ENCODE peak calls at places on chromosomes 16 and 17, in five cellular contexts. X is T-helper 1 cell, H is activated T-cell treated with anti-CD3 and anti-CD28 coated beads for 1 hour, M is dorsolateral prefrontal cortex, N is ascending aorta. F is an unnamed sample.

GRCh38 chr17:79661292-79662041 is 50.6 kb upstream of the RBFOX3 start:
- DNase-seq in N (no peak), M (no peak), H (no peak), X (no peak), F (no peak)

GRCh38 chr17:35784895-35785294 is 10.5 kb downstream of the MMP28 start:
- DNase-seq in M (no peak), X (no peak), N (no peak), H (no peak), F (no peak)

GRCh38 chr17:13311301-13311700 is 290.4 kb downstream of the HS3ST3A1 start:
- DNase-seq in N (no peak), X (no peak), M (no peak), H (no peak), F (no peak)

GRCh38 chr16:89722392-89723278 is 1.3 kb downstream of the ZNF276 start:
- DNase-seq in H (peak; percentile 60), N (peak; percentile 43), M (peak; percentile 62), X (peak; percentile 94), F (peak; percentile 39)

GRCh38 chr17:1201132-1201702 is 21.4 kb upstream of the ABR start:
- DNase-seq in N (no peak), M (no peak), H (peak; percentile 31), X (peak; percentile 70), F (no peak)

GRCh38 chr17:64661731-64661980 is 451 bp downstream of the SMURF2 start:
- DNase-seq in N (peak; percentile 22), X (no peak), H (peak; percentile 33), M (no peak), F (no peak)

GRCh38 chr17:31490019-31490383 is 98.5 kb downstream of the RAB11FIP4 start:
- DNase-seq in N (no peak), X (no peak), M (no peak), H (no peak), F (no peak)

GRCh38 chr17:73956595-73957465 is 246.6 kb upstream of the RPL38 start:
- DNase-seq in M (peak; percentile 84), H (peak; percentile 49), X (peak; percentile 4), N (no peak), F (peak; percentile 22)

GRCh38 chr16:86466695-86467406 is 43.5 kb upstream of the FOXF1 start:
- DNase-seq in H (no peak), M (no peak), X (no peak), N (no peak), F (no peak)

GRCh38 chr17:69175812-69176517 is 34.3 kb upstream of the ABCA6 start:
- DNase-seq in H (no peak), N (no peak), X (no peak), M (no peak), F (no peak)

GRCh38 chr17:76892329-76892728 is 24.1 kb downstream of the MGAT5B start:
- DNase-seq in N (no peak), H (no peak), X (no peak), M (no peak), F (no peak)

GRCh38 chr17:78875738-78876597 is 27.0 kb downstream of the CEP295NL start:
- DNase-seq in H (no peak), N (no peak), M (no peak), X (no peak), F (no peak)

GRCh38 chr16:8489580-8489979 is 100.7 kb downstream of the TMEM114 start:
- DNase-seq in N (no peak), M (no peak), X (no peak), H (no peak), F (no peak)

GRCh38 chr17:80832266-80832676 is 159.4 kb upstream of the CHMP6 start:
- DNase-seq in H (no peak), M (peak; percentile 54), X (no peak), N (no peak), F (no peak)

GRCh38 chr16:29321585-29321984 is 84.9 kb downstream of the NPIPB11 start:
- DNase-seq in X (no peak), N (no peak), M (no peak), H (no peak), F (no peak)

GRCh38 chr17:17325228-17325627 is 22.1 kb downstream of the NT5M start:
- DNase-seq in X (no peak), N (no peak), H (no peak), M (no peak), F (no peak)

GRCh38 chr17:20896153-20896649 is 146.6 kb downstream of the USP22 start:
- DNase-seq in M (no peak), X (peak; percentile 16), H (peak; percentile 11), N (no peak), F (no peak)

GRCh38 chr17:34366529-34367107 is 3.6 kb upstream of the CCL1 start:
- DNase-seq in H (no peak), N (no peak), M (no peak), X (no peak), F (no peak)

GRCh38 chr17:39641119-39641496 is 4.2 kb downstream of the STARD3 start:
- DNase-seq in H (no peak), M (no peak), X (no peak), N (no peak), F (no peak)

GRCh38 chr16:88303890-88304819 is 78.6 kb upstream of the ZNF469 start:
- DNase-seq in X (no peak), M (no peak), H (no peak), N (no peak), F (no peak)

GRCh38 chr16:56264609-56264972 is 73.3 kb downstream of the GNAO1 start:
- DNase-seq in M (no peak), X (no peak), N (no peak), H (no peak), F (no peak)

GRCh38 chr16:49912688-49913087 is 56.8 kb upstream of the ZNF423 start:
- DNase-seq in N (no peak), H (no peak), M (no peak), X (no peak), F (no peak)

GRCh38 chr17:16875662-16876061 is 96.3 kb downstream of the TNFRSF13B start:
- DNase-seq in M (no peak), X (no peak), N (no peak), H (no peak), F (no peak)

GRCh38 chr17:29102046-29102445 is 59.1 kb downstream of the PIPOX start:
- DNase-seq in M (no peak), X (no peak), H (no peak), N (no peak), F (no peak)

GRCh38 chr16:1090620-1091587 is 5.1 kb downstream of the C1QTNF8 start:
- DNase-seq in M (no peak), X (no peak), H (no peak), N (no peak), F (no peak)

GRCh38 chr17:36945959-36946725 is 2.6 kb upstream of the AATF start:
- DNase-seq in X (no peak), M (no peak), H (no peak), N (no peak), F (no peak)

GRCh38 chr17:48301002-48301401 is 129.0 kb downstream of the SKAP1 start:
- DNase-seq in X (no peak), M (no peak), N (no peak), H (no peak), F (no peak)

GRCh38 chr16:8931864-8932263 is 31.8 kb downstream of the USP7 start:
- DNase-seq in H (peak; percentile 41), N (no peak), X (no peak), M (no peak), F (no peak)

GRCh38 chr16:15672514-15673167 is 22.6 kb downstream of the NDE1 start:
- DNase-seq in X (peak; percentile 92), N (peak; percentile 91), H (peak; percentile 59), M (peak; percentile 91), F (peak; percentile 84)

GRCh38 chr16:7597677-7598076 is 265.0 kb downstream of the RBFOX1 start:
- DNase-seq in N (no peak), X (no peak), M (no peak), H (no peak), F (no peak)

GRCh38 chr16:67917852-67918236 is 13.8 kb downstream of the CTRL start:
- DNase-seq in N (no peak), M (no peak), X (peak; percentile 57), H (no peak), F (no peak)

GRCh38 chr17:56771563-56771962 is 62.2 kb downstream of the C17orf67 start:
- DNase-seq in H (no peak), X (no peak), M (no peak), N (no peak), F (no peak)

GRCh38 chr17:55883112-55883511 is 132.3 kb downstream of the PCTP start:
- DNase-seq in X (no peak), M (no peak), N (no peak), H (no peak), F (no peak)